ENCODE peak calls at places on chromosomes 2 and 18, in six cellular contexts. X is SK-N-SH, S is K562, H is HepG2, N is GM12878, V is GM12892. A is an unnamed sample.
A peak's percentile ranks its signal among the peaks of the same experiment; 100 is the strongest.

GRCh38 chr18:74661690-74662089 is 64.0 kb downstream of the ZNF407 start:
- DNase-seq in V (no peak), N (no peak), X (no peak), S (no peak), H (no peak), A (no peak)

GRCh38 chr2:70964596-70965386 is 13.6 kb upstream of the ANKRD53 start:
- DNase-seq in N (no peak), V (peak; percentile 84), X (peak; percentile 84), H (peak; percentile 22), S (peak; percentile 71), A (peak; percentile 75)

GRCh38 chr18:627211-627610 is 30.2 kb upstream of the TYMS start:
- DNase-seq in N (no peak), H (no peak), X (no peak), S (no peak), V (no peak), A (no peak)

GRCh38 chr2:45380131-45380836 is 230.8 kb downstream of the SRBD1 start:
- DNase-seq in V (no peak), S (no peak), X (no peak), H (peak; percentile 15), N (no peak), A (no peak)

GRCh38 chr2:95018861-95019550 is 6.5 kb upstream of the MAL start:
- DNase-seq in N (no peak), V (no peak), S (no peak), X (no peak), H (no peak), A (no peak)

GRCh38 chr2:42288811-42289210 is 72.2 kb downstream of the COX7A2L start:
- DNase-seq in V (no peak), S (no peak), H (no peak), N (no peak), X (no peak), A (no peak)

GRCh38 chr2:21228041-21228895 is 104.5 kb downstream of the TDRD15 start:
- DNase-seq in S (peak; percentile 84), N (no peak), X (no peak), H (peak; percentile 23), V (no peak), A (no peak)

GRCh38 chr2:235773188-235773928 is 279.5 kb downstream of the AGAP1 start:
- DNase-seq in N (no peak), V (no peak), H (peak; percentile 27), X (no peak), S (no peak), A (no peak)

GRCh38 chr2:21627938-21628337 is 504.2 kb downstream of the TDRD15 start:
- DNase-seq in H (no peak), V (no peak), X (no peak), S (no peak), N (no peak), A (no peak)

GRCh38 chr2:173884403-173884802 is 80.8 kb downstream of the SP3 start:
- DNase-seq in X (peak; percentile 51), S (peak; percentile 57), N (no peak), V (no peak), H (peak; percentile 56), A (no peak)

GRCh38 chr18:62663731-62664336 is 51.5 kb upstream of the PHLPP1 start:
- DNase-seq in V (peak; percentile 17), S (peak; percentile 63), N (peak; percentile 35), X (no peak), H (no peak), A (peak; percentile 39)

GRCh38 chr2:61658841-61659780 is 121.0 kb upstream of the XPO1 start:
- DNase-seq in H (peak; percentile 44), S (peak; percentile 42), X (peak; percentile 47), V (peak; percentile 29), N (peak; percentile 27), A (peak; percentile 16)

GRCh38 chr2:58992062-58992736 is 751.1 kb upstream of the FANCL start:
- DNase-seq in H (peak; percentile 12), S (no peak), V (no peak), N (no peak), X (no peak), A (no peak)

GRCh38 chr18:31680836-31681568 is 3.4 kb downstream of the B4GALT6 start:
- DNase-seq in S (peak; percentile 27), N (no peak), H (no peak), X (no peak), V (no peak), A (no peak)

GRCh38 chr2:3728104-3729054 is 25.0 kb downstream of the DCDC2C start:
- DNase-seq in H (peak; percentile 44), X (peak; percentile 77), S (peak; percentile 42), V (no peak), N (no peak), A (peak; percentile 31)

GRCh38 chr2:43370705-43371104 is 144.3 kb upstream of the ZFP36L2 start:
- DNase-seq in H (no peak), N (no peak), X (no peak), S (no peak), V (no peak), A (no peak)

GRCh38 chr2:136389809-136390208 is 271.9 kb upstream of the CXCR4 start:
- DNase-seq in X (no peak), S (no peak), V (no peak), H (no peak), N (no peak), A (no peak)

GRCh38 chr2:5464657-5465056 is 227.5 kb upstream of the SOX11 start:
- DNase-seq in S (no peak), H (no peak), X (no peak), V (no peak), N (no peak), A (no peak)

GRCh38 chr18:58338961-58339722 is 289.7 kb downstream of the ALPK2 start:
- DNase-seq in X (no peak), S (no peak), N (no peak), V (no peak), H (no peak), A (no peak)

GRCh38 chr2:64522843-64523428 is 1.2 kb upstream of the AFTPH start:
- DNase-seq in V (no peak), H (peak; percentile 83), X (peak; percentile 47), S (peak; percentile 37), N (peak; percentile 60), A (no peak)

GRCh38 chr18:26133652-26134051 is at the start of gene PSMA8:
- DNase-seq in X (no peak), H (no peak), V (peak; percentile 22), S (no peak), N (no peak), A (peak; percentile 40)
- TF ChIP-seq POLR2AphosphoS5 in X (no peak), H (no peak), V (peak; percentile 86), S (no peak), N (no peak), A (peak; percentile 83)

GRCh38 chr2:211879323-211879722 is 659.3 kb downstream of the ERBB4 start:
- DNase-seq in V (no peak), X (peak; percentile 10), S (no peak), H (no peak), N (no peak), A (no peak)

GRCh38 chr2:211881449-211881848 is 657.2 kb downstream of the ERBB4 start:
- DNase-seq in V (no peak), X (no peak), H (no peak), S (no peak), N (no peak), A (no peak)

GRCh38 chr2:211875488-211875887 is 663.1 kb downstream of the ERBB4 start:
- DNase-seq in S (no peak), N (no peak), H (no peak), X (no peak), V (no peak), A (no peak)

DNA sequence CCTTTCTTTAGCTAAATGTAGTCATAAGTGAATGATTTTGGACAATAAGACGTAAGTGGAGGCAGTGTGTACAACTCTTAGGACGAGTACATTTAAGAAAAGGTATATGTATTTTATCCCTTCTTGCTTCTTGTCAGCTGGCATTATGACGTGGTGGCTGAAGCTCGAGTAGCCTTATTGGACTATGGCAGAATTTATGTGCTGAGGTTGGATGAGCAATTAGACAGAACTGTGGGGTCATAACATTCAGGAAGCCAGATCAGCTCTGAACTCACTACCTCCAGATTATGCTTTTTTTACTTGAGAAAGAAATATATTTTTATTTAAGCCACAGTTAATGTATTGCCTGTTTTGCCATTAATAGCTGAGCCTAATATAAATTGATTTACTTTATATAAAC is 661.5 kb downstream of the ERBB4 start:
- DNase-seq in V (no peak), N (no peak), H (no peak), X (no peak), S (no peak), A (no peak)
- TF ChIP-seq TAF1 in V (no peak), N (no peak), H (no peak), X (no peak), S (no peak), A (no peak)

DNA sequence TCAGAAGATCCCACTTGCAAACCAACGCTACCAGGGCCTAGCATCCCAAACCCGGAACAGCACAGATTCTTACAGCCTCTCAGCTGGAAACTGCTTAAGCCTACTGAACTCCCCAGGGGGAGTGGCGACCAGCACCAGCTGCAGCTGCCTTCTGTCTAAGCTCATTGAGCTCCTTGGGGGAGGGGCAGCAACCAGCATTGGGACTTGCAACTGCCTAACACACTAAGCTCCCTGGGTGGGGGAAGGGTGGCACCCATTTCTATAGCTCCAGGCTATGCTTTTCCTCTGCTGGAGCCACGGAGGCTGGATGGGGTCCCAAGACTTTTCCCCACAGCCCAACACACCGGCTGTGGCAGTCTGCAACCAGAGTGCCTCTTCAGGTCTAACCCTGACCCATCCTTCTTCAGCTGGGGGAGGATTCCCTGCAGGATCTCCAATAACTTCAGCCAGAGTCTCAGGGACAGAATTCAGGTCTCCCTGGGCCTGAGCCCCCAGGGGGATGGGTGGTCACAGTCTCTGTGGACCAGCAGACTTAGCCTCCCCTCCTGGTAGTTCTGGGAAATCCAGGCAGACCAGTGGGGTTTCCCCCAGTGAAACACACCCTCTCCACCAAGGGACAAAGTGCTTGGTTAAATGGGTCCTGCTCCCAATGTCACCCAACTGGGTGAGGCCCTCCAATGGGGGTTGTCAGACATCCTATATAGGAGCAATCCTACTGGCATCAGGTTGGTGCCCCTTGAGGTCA is 45.9 kb upstream of the ITGA4 start:
- DNase-seq in X (no peak), H (no peak), S (no peak), V (no peak), N (peak; percentile 30), A (no peak)
- TF ChIP-seq POLR2AphosphoS5 in X (no peak), H (no peak), S (no peak), V (no peak), N (no peak), A (no peak)

GRCh38 chr2:69660637-69661036 is 17.1 kb upstream of the AAK1 start:
- DNase-seq in X (peak; percentile 10), H (no peak), S (no peak), V (no peak), N (no peak), A (no peak)

GRCh38 chr2:69660084-69660483 is 16.5 kb upstream of the AAK1 start:
- DNase-seq in X (no peak), N (no peak), H (no peak), S (no peak), V (no peak), A (no peak)

GRCh38 chr2:69665152-69665551 is 21.6 kb upstream of the AAK1 start:
- DNase-seq in V (no peak), N (no peak), X (no peak), S (no peak), H (no peak), A (no peak)

GRCh38 chr2:69667805-69668382 is 24.4 kb upstream of the AAK1 start:
- DNase-seq in X (no peak), V (no peak), S (no peak), N (no peak), H (no peak), A (no peak)

DNA sequence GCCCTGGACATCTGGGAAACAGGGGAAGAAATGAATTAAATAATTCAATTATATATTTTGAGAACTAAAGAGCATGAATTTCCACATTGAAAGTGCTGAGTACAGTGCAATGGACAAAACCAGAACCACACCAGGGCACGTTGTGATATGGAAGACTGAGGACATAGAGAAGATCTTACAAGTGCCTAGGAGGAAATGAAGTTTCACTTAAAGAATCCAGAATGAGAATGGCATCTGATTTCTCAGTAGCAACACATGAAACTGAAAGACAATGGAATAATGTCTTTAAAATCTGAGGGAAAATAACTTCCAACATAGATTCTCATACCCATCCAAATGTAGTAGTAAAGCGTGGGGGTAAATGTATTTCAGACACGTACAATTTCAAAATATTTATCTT is 20.3 kb upstream of the AAK1 start:
- DNase-seq in H (no peak), V (no peak), N (no peak), X (no peak), S (no peak), A (no peak)
- TF ChIP-seq TAF1 in H (no peak), V (no peak), N (no peak), X (no peak), S (no peak), A (no peak)